ENCODE peak calls at places on chromosomes 12 and 14, in six cellular contexts. One of them, this sample, is unnamed.
A peak's percentile ranks its signal among the peaks of the same experiment; 100 is the strongest.

GRCh38 chr12:110379201-110379600 is 24.3 kb downstream of the ANAPC7 start:
- DNase-seq in mammary epithelial cell: no peak
- DNase-seq in astrocyte of the cerebellum: no peak
- DNase-seq in lung: no peak
- DNase-seq in uterus: no peak
- DNase-seq in IMR-90: no peak
- DNase-seq in this sample: peak; percentile 27

GRCh38 chr12:29242921-29243431 is 93.9 kb downstream of the FAR2 start:
- DNase-seq in lung: no peak
- DNase-seq in astrocyte of the cerebellum: no peak
- DNase-seq in mammary epithelial cell: no peak
- DNase-seq in IMR-90: no peak
- DNase-seq in uterus: no peak
- DNase-seq in this sample: no peak

GRCh38 chr14:50003213-50004021 is 110.5 kb downstream of the ARF6 start:
- DNase-seq in mammary epithelial cell: peak; percentile 78
- DNase-seq in lung: peak; percentile 87
- DNase-seq in IMR-90: peak; percentile 35
- DNase-seq in astrocyte of the cerebellum: no peak
- DNase-seq in uterus: peak; percentile 81
- DNase-seq in this sample: no peak

GRCh38 chr14:64531567-64531966 is 9.0 kb upstream of the HSPA2 start:
- DNase-seq in uterus: no peak
- DNase-seq in mammary epithelial cell: no peak
- DNase-seq in lung: no peak
- DNase-seq in IMR-90: no peak
- DNase-seq in astrocyte of the cerebellum: no peak
- DNase-seq in this sample: no peak

GRCh38 chr12:65430571-65431306 is 152.3 kb downstream of the MSRB3 start:
- DNase-seq in astrocyte of the cerebellum: peak; percentile 62
- DNase-seq in IMR-90: peak; percentile 63
- DNase-seq in uterus: no peak
- DNase-seq in mammary epithelial cell: peak; percentile 62
- DNase-seq in lung: no peak
- DNase-seq in this sample: no peak

GRCh38 chr14:65268594-65268993 is 143.9 kb upstream of the FUT8 start:
- DNase-seq in astrocyte of the cerebellum: no peak
- DNase-seq in lung: no peak
- DNase-seq in uterus: no peak
- DNase-seq in mammary epithelial cell: no peak
- DNase-seq in IMR-90: no peak
- DNase-seq in this sample: no peak

GRCh38 chr14:84998216-84998615 is 531.7 kb upstream of the FLRT2 start:
- DNase-seq in mammary epithelial cell: no peak
- DNase-seq in astrocyte of the cerebellum: no peak
- DNase-seq in lung: no peak
- DNase-seq in uterus: no peak
- DNase-seq in IMR-90: no peak
- DNase-seq in this sample: no peak

GRCh38 chr12:62523619-62524018 is 57.0 kb downstream of the MON2 start:
- DNase-seq in astrocyte of the cerebellum: no peak
- DNase-seq in lung: no peak
- DNase-seq in IMR-90: no peak
- DNase-seq in mammary epithelial cell: no peak
- DNase-seq in uterus: no peak
- DNase-seq in this sample: no peak

GRCh38 chr14:37153005-37153404 is 19.4 kb downstream of the SLC25A21 start:
- DNase-seq in lung: no peak
- DNase-seq in IMR-90: no peak
- DNase-seq in mammary epithelial cell: no peak
- DNase-seq in astrocyte of the cerebellum: no peak
- DNase-seq in uterus: no peak
- DNase-seq in this sample: no peak

GRCh38 chr14:38238332-38238731 is 17.6 kb downstream of the CLEC14A start:
- DNase-seq in IMR-90: peak; percentile 73
- DNase-seq in mammary epithelial cell: no peak
- DNase-seq in astrocyte of the cerebellum: no peak
- DNase-seq in lung: no peak
- DNase-seq in uterus: no peak
- DNase-seq in this sample: no peak

GRCh38 chr14:64762044-64763034 is 58.1 kb downstream of the PLEKHG3 start:
- DNase-seq in uterus: peak; percentile 91
- DNase-seq in mammary epithelial cell: peak; percentile 92
- DNase-seq in IMR-90: peak; percentile 96
- DNase-seq in astrocyte of the cerebellum: peak; percentile 75
- DNase-seq in lung: peak; percentile 57
- DNase-seq in this sample: no peak

GRCh38 chr14:55097894-55098560 is 31.0 kb upstream of the LGALS3 start:
- DNase-seq in mammary epithelial cell: peak; percentile 63
- DNase-seq in uterus: no peak
- DNase-seq in IMR-90: no peak
- DNase-seq in lung: no peak
- DNase-seq in astrocyte of the cerebellum: no peak
- DNase-seq in this sample: no peak

GRCh38 chr12:132355742-132356681 is 26.6 kb upstream of the GALNT9 start:
- DNase-seq in IMR-90: no peak
- DNase-seq in astrocyte of the cerebellum: no peak
- DNase-seq in mammary epithelial cell: no peak
- DNase-seq in uterus: no peak
- DNase-seq in lung: no peak
- DNase-seq in this sample: no peak

GRCh38 chr14:64947710-64948611 is 5.4 kb upstream of the GPX2 start:
- DNase-seq in IMR-90: no peak
- DNase-seq in astrocyte of the cerebellum: no peak
- DNase-seq in lung: no peak
- DNase-seq in mammary epithelial cell: no peak
- DNase-seq in uterus: no peak
- DNase-seq in this sample: no peak

GRCh38 chr12:2198088-2198501 is 145.3 kb downstream of the CACNA1C start:
- DNase-seq in IMR-90: peak; percentile 64
- DNase-seq in uterus: peak; percentile 60
- DNase-seq in astrocyte of the cerebellum: peak; percentile 80
- DNase-seq in lung: no peak
- DNase-seq in mammary epithelial cell: peak; percentile 63
- DNase-seq in this sample: peak; percentile 41

GRCh38 chr14:57295261-57295660 is 26.5 kb downstream of the AP5M1 start:
- DNase-seq in IMR-90: no peak
- DNase-seq in uterus: no peak
- DNase-seq in lung: no peak
- DNase-seq in mammary epithelial cell: no peak
- DNase-seq in astrocyte of the cerebellum: no peak
- DNase-seq in this sample: no peak

GRCh38 chr12:108234155-108234554 is 105.0 kb downstream of the CMKLR1 start:
- DNase-seq in lung: no peak
- DNase-seq in mammary epithelial cell: no peak
- DNase-seq in uterus: peak; percentile 32
- DNase-seq in IMR-90: no peak
- DNase-seq in astrocyte of the cerebellum: no peak
- DNase-seq in this sample: no peak

GRCh38 chr12:75658286-75658685 is 146.9 kb upstream of the KRR1 start:
- DNase-seq in uterus: no peak
- DNase-seq in IMR-90: no peak
- DNase-seq in lung: no peak
- DNase-seq in astrocyte of the cerebellum: no peak
- DNase-seq in mammary epithelial cell: no peak
- DNase-seq in this sample: no peak

GRCh38 chr14:102811971-102812370 is 34.7 kb downstream of the TRAF3 start:
- DNase-seq in lung: no peak
- DNase-seq in mammary epithelial cell: no peak
- DNase-seq in astrocyte of the cerebellum: no peak
- DNase-seq in uterus: no peak
- DNase-seq in IMR-90: no peak
- DNase-seq in this sample: no peak

GRCh38 chr14:104219731-104220224 is 81.4 kb downstream of the KIF26A start:
- DNase-seq in uterus: no peak
- DNase-seq in IMR-90: no peak
- DNase-seq in lung: no peak
- DNase-seq in astrocyte of the cerebellum: no peak
- DNase-seq in mammary epithelial cell: no peak
- DNase-seq in this sample: no peak

DNA sequence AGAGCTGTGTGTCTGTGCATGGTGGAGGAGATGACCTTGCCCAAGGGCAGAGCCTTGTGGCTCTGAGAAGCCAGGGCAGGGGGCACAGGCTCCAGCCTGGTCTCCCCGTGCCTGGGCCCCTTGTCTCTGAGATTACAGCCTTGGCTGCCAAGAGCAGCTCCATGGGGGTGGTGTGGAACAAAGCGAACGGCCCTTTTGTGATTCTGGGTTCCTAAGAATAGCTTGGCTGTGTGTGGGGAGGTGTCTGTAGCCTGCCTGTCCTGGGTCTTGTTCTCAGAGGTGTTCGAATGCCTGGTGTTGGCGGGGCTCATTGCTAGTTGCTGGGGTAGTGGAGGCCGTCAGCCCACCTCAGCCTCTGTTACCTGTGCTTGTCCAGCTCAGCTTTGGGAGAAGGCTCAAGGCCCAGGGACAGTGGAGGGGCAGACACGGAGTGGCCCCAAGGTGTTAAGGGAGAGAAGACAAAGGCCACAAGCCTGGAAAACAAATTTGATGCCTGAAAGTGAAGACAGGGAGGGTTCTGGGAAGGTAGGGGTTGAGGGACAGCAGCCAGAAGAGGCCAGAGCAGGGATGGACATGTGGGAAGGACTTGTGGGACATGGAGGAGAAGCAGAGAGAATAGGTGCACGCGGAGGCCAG is 7.4 kb upstream of the MYH7 start:
- DNase-seq in lung: no peak
- DNase-seq in IMR-90: no peak
- DNase-seq in mammary epithelial cell: no peak
- DNase-seq in astrocyte of the cerebellum: no peak
- DNase-seq in uterus: no peak
- DNase-seq in this sample: no peak
- H3K4me3 ChIP-seq in lung: no peak overlapping the region
- H3K4me3 ChIP-seq in IMR-90: no peak overlapping the region
- H3K4me3 ChIP-seq in mammary epithelial cell: no peak overlapping the region
- H3K4me3 ChIP-seq in astrocyte of the cerebellum: no peak overlapping the region
- H3K4me3 ChIP-seq in uterus: no peak overlapping the region
- H3K4me3 ChIP-seq in this sample: no peak overlapping the region

DNA sequence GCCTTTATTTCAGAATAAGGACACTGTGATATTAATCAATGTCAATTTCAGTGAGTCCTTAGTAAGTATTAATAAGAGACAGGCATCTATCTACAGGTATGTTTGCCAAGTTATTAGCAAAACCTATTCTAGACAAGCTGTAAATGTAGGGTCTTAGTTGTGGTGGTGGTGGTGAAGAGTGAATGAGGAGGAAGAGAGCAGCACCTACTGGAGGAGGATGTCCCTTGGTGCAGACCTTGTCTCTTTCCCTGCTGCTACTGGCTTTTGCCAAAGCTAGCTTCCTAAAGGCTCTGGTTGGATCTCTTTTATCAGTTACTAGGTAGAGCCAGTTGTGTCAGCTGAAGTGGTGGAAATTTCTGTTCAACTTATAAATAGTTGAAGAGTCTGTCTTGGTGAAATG is 304.8 kb upstream of the ATP2B1 start:
- DNase-seq in mammary epithelial cell: no peak
- DNase-seq in lung: no peak
- DNase-seq in IMR-90: peak; percentile 9
- DNase-seq in uterus: no peak
- DNase-seq in astrocyte of the cerebellum: no peak
- DNase-seq in this sample: no peak
- TF ChIP-seq CTCF in mammary epithelial cell: no peak
- TF ChIP-seq CTCF in lung: no peak
- TF ChIP-seq CTCF in IMR-90: peak; percentile 20
- TF ChIP-seq CTCF in uterus: no peak
- TF ChIP-seq CTCF in astrocyte of the cerebellum: peak; percentile 17
- TF ChIP-seq CTCF in this sample: peak; percentile 14

GRCh38 chr12:56161677-56162351 is 3.7 kb downstream of the MYL6 start:
- DNase-seq in uterus: no peak
- DNase-seq in mammary epithelial cell: no peak
- DNase-seq in astrocyte of the cerebellum: no peak
- DNase-seq in IMR-90: no peak
- DNase-seq in lung: no peak
- DNase-seq in this sample: no peak

GRCh38 chr12:56160894-56161667 is 2.9 kb downstream of the MYL6 start:
- DNase-seq in uterus: no peak
- DNase-seq in mammary epithelial cell: no peak
- DNase-seq in astrocyte of the cerebellum: no peak
- DNase-seq in lung: no peak
- DNase-seq in IMR-90: no peak
- DNase-seq in this sample: no peak

GRCh38 chr12:56158926-56159461 is 835 bp downstream of the MYL6 start:
- DNase-seq in lung: peak; percentile 85
- DNase-seq in uterus: peak; percentile 80
- DNase-seq in IMR-90: peak; percentile 58
- DNase-seq in mammary epithelial cell: peak; percentile 55
- DNase-seq in astrocyte of the cerebellum: peak; percentile 18
- DNase-seq in this sample: peak; percentile 14

GRCh38 chr12:56159482-56160105 is 1.4 kb downstream of the MYL6 start:
- DNase-seq in uterus: no peak
- DNase-seq in astrocyte of the cerebellum: no peak
- DNase-seq in mammary epithelial cell: no peak
- DNase-seq in lung: no peak
- DNase-seq in IMR-90: no peak
- DNase-seq in this sample: no peak

DNA sequence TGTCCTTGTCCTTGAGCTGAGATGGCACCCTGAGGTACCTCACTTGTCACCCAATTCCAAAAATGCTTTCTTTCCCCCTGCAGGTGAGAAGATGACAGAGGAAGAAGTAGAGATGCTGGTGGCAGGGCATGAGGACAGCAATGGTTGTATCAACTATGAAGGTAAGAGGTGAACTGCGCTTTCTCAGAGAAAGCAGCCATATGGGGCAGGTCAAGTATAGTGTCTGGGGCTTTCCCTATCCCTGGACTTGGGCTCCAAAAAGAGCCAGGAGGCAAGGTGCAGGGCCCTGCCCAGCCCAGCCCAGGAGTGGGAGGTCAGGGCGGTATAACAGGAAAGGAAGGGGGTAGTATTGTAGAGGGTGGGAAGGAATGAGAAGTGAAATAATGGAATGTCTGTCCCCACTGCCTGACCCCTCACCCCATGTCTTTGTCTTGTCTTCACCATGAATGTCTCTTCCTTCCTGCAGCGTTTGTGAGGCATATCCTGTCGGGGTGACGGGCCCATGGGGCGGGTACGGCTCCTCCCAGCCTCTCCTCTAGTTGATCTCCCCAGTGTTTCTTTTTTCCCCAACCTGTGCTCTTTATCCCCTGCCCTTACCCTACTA is 2.1 kb downstream of the MYL6 start:
- DNase-seq in uterus: no peak
- DNase-seq in mammary epithelial cell: peak; percentile 54
- DNase-seq in astrocyte of the cerebellum: no peak
- DNase-seq in IMR-90: peak; percentile 35
- DNase-seq in lung: no peak
- DNase-seq in this sample: no peak
- H3K4me3 ChIP-seq in uterus: peak overlapping the region; percentile 98
- H3K4me3 ChIP-seq in mammary epithelial cell: peak overlapping the region; percentile 82
- H3K4me3 ChIP-seq in astrocyte of the cerebellum: peak overlapping the region; percentile 90
- H3K4me3 ChIP-seq in IMR-90: peak overlapping the region; percentile 73
- H3K4me3 ChIP-seq in lung: peak overlapping the region; percentile 92
- H3K4me3 ChIP-seq in this sample: peak overlapping the region; percentile 64

DNA sequence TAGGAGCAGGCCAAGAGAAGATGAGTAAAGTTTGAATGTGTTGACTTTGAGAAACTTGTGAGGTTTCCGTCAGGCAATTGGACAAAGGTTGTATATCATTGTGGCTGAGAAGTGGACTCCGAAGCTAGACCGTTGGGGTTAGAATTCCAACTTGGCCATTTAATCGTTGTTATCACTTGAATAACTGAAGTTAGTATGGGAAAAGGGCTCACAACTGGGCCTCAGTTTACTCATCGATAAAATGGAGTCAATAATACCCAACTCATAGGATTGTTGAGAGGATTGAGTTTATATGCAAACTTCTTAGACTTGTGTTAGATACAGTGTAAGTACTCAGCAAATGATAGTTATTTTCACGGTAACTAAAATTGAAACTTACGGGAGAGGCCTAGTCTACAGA is 846 bp downstream of the SLIRP start:
- DNase-seq in astrocyte of the cerebellum: no peak
- DNase-seq in uterus: no peak
- DNase-seq in IMR-90: no peak
- DNase-seq in lung: no peak
- DNase-seq in mammary epithelial cell: no peak
- DNase-seq in this sample: no peak
- TF ChIP-seq CTCF in astrocyte of the cerebellum: no peak
- TF ChIP-seq CTCF in uterus: no peak
- TF ChIP-seq CTCF in IMR-90: no peak
- TF ChIP-seq CTCF in lung: no peak
- TF ChIP-seq CTCF in mammary epithelial cell: no peak
- TF ChIP-seq CTCF in this sample: no peak